ENCODE peak calls at places on chromosomes 13 and 19, in six cellular contexts. Z is breast epithelium, C is AG10803, J is AG04450, O is fibroblast of the aortic adventitia, N is heart right ventricle. H is an unnamed sample.

GRCh38 chr19:4606921-4607678 is 32.2 kb upstream of the TNFAIP8L1 start:
- DNase-seq in Z (no peak), C (no peak), J (no peak), O (peak), N (peak), H (no peak)

GRCh38 chr13:41075034-41075433 is 13.7 kb downstream of the WBP4 start:
- DNase-seq in Z (no peak), C (peak), J (no peak), O (peak), N (no peak), H (no peak)

GRCh38 chr13:109569938-109570711 is 216.3 kb downstream of the IRS2 start:
- DNase-seq in Z (no peak), C (no peak), J (no peak), O (no peak), N (no peak), H (no peak)

GRCh38 chr13:32426981-32427851 is 714 bp downstream of the N4BP2L1 start:
- DNase-seq in Z (peak), C (peak), J (no peak), O (peak), N (peak), H (peak)

GRCh38 chr19:55602104-55603001 is 2.3 kb downstream of the ZNF524 start:
- DNase-seq in Z (no peak), C (no peak), J (no peak), O (no peak), N (no peak), H (no peak)

GRCh38 chr19:37931941-37932655 is 25.1 kb downstream of the SIPA1L3 start:
- DNase-seq in Z (peak), C (peak), J (peak), O (peak), N (peak), H (peak)

GRCh38 chr19:41316306-41316920 is 6.4 kb downstream of the CCDC97 start:
- DNase-seq in Z (no peak), C (no peak), J (no peak), O (no peak), N (no peak), H (no peak)

GRCh38 chr13:70864731-70865130 is 756.5 kb upstream of the KLHL1 start:
- DNase-seq in Z (no peak), C (no peak), J (no peak), O (no peak), N (no peak), H (no peak)

GRCh38 chr19:16002380-16002779 is 53.6 kb downstream of the OR10H4 start:
- DNase-seq in Z (no peak), C (peak), J (no peak), O (no peak), N (no peak), H (no peak)

GRCh38 chr19:12720296-12720695 is 3.4 kb downstream of the TNPO2 start:
- DNase-seq in Z (no peak), C (no peak), J (no peak), O (no peak), N (no peak), H (no peak)

GRCh38 chr19:58408152-58409009 is at the start of gene ZNF584:
- DNase-seq in Z (peak), C (peak), J (peak), O (peak), N (peak), H (peak)
- TF ChIP-seq CTCF in Z (no peak), C (peak), J (peak), O (peak), N (no peak), H (no peak)

GRCh38 chr13:99150575-99151370 is 49.9 kb upstream of the UBAC2 start:
- DNase-seq in Z (no peak), C (peak), J (no peak), O (peak), N (no peak), H (no peak)
- H3K4me3 ChIP-seq in Z (no peak), C (no peak), J (no peak), O (no peak), N (no peak), H (no peak)

DNA sequence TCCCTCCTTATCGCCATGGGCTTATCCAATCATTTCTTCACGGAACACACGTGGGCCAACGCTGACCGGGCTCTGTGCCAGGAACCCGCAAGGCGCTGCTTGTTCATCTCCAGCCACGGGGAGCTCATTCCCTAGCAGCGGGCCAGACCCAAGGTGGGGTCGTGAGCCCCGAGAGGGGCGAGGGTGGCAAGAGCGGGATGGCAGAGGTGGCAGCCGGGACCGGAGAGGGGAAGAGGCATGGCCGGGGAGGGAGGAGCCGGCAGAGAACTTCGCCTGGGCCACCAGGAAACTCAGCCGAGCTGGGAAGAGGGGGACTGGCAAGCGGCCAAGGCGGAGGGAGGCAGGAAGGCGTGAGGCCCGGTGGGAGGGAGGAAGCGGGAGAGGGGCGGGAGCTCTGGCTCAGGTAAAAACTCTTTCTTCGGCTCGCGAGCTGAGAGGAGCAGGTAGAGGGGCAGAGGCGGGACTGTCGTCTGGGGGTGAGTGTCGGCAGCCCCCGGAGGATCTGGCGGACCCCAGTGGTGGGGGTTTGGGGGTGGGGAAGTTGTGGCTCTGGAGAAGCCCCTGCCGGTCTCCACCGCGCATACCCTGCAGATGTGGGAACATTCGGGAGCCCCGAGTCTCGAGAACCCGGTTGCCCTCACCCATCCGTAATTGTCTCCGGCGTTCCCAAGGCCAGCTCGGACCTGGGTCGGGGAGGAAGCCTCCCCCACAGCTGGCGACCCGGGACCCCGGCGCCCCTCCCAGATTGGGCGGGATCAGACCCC is at the start of gene B3GNT3:
- DNase-seq in Z (peak), C (no peak), J (no peak), O (no peak), N (peak), H (peak)
- TF ChIP-seq CTCF in Z (no peak), C (no peak), J (no peak), O (no peak), N (no peak), H (no peak)

GRCh38 chr19:3346677-3347353 is 19.6 kb upstream of the NFIC start:
- DNase-seq in Z (peak), C (peak), J (no peak), O (peak), N (peak), H (no peak)
- H3K4me3 ChIP-seq in Z (peak), C (no peak), J (no peak), O (no peak), N (no peak), H (no peak)

GRCh38 chr13:60169239-60170031 is 5.7 kb upstream of the DIAPH3 start:
- DNase-seq in Z (no peak), C (no peak), J (no peak), O (no peak), N (no peak), H (no peak)
- TF ChIP-seq CTCF in Z (no peak), C (no peak), J (peak), O (no peak), N (no peak), H (no peak)

H was measured in left lung.